ENCODE peak calls at places on chromosomes 11 and 22, in five cellular contexts. K, M, R, O and A are unnamed samples. For H3K9me3, the result is how much of the 10 kb centered on the place peaks cover.

GRCh38 chr11:2365571-2366210 is 11.4 kb upstream of the CD81 start:
- DNase-seq in R (no peak), O (no peak), M (no peak), K (no peak), A (no peak)

GRCh38 chr22:39214006-39214382 is 30.8 kb downstream of the PDGFB start:
- DNase-seq in R (peak), O (no peak), M (no peak), K (no peak), A (no peak)

GRCh38 chr22:35140879-35141745 is 75.2 kb downstream of the ISX start:
- DNase-seq in O (no peak), R (no peak), M (no peak), K (no peak), A (peak)

GRCh38 chr11:120256178-120256577 is 16.2 kb downstream of the POU2F3 start:
- DNase-seq in O (no peak), M (no peak), R (no peak), K (no peak), A (no peak)

GRCh38 chr11:10604340-10604748 is 35.9 kb upstream of the LYVE1 start:
- DNase-seq in R (no peak), O (no peak), M (no peak), K (no peak), A (peak)

GRCh38 chr11:112784323-112785073 is 176.7 kb upstream of the NCAM1 start:
- DNase-seq in K (peak), O (peak), M (no peak), R (peak), A (peak)

GRCh38 chr11:131397666-131398065 is 27.3 kb downstream of the NTM start:
- DNase-seq in K (no peak), O (no peak), M (no peak), R (no peak), A (no peak)

GRCh38 chr22:27601195-27601594 is 200.4 kb downstream of the MN1 start:
- DNase-seq in K (no peak), O (no peak), M (no peak), R (no peak), A (no peak)

GRCh38 chr11:75950141-75950540 is 135.1 kb downstream of the UVRAG start:
- DNase-seq in K (no peak), M (no peak), O (no peak), R (no peak), A (no peak)

GRCh38 chr11:30451167-30451566 is 128.3 kb downstream of the ARL14EP start:
- DNase-seq in R (no peak), O (no peak), M (no peak), K (no peak), A (no peak)

GRCh38 chr11:118202599-118203422 is 22.0 kb downstream of the JAML start:
- DNase-seq in R (no peak), M (peak), K (peak), O (no peak), A (no peak)

GRCh38 chr11:35088226-35088625 is 50.7 kb upstream of the CD44 start:
- DNase-seq in O (no peak), M (no peak), R (no peak), K (peak), A (no peak)

GRCh38 chr11:3382613-3383275 is 3.8 kb upstream of the ZNF195 start:
- DNase-seq in K (no peak), R (no peak), M (no peak), O (no peak), A (no peak)
- H3K4me3 ChIP-seq in K (no peak), R (no peak), M (no peak), O (no peak), A (no peak)

DNA sequence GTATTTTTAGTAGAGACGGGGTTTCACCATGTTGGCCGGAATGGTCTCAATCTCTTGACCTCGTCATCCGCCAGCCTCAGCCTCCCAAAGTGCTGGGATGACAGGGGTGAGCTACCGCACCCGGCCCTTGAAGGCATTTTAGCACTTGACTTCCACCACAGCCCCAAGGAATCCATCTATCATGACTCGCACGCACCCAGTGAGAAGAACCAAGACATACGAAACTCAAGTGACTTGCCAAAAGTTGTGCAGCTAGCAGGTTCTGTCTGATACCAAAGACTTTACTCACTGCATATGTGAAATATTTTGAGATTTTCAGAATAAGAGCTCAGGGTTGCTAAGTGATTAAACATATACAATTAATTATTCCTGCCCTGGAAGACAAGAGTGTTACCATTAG is 21.0 kb downstream of the FLI1 start:
- DNase-seq in K (no peak), M (no peak), R (no peak), O (no peak), A (no peak)
- H3K27ac ChIP-seq in K (no peak), M (peak), R (no peak), O (peak), A (peak)

DNA sequence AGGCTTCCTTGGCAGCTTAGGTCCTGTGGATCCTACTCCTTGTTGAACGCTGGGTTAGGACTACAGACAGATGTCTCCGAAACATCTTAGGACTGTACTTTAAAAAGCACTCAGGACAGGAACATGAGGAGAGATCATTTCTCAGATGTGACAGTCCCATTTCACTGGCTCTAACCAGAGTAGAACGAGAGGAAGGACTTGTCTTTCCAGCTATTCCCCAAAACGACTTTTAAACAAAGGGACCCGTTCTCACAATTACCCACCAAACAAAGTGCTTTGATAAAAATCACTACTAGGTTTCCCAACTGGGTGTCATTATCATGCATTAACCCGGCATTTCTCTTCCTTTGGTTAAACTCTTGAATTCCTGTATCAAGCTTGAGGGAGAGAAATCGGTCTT is 84.7 kb upstream of the BARX2 start:
- DNase-seq in K (no peak), R (no peak), O (no peak), M (no peak), A (no peak)
- H3K9me3 ChIP-seq in K (under half), R (under half), O (under half), M (under half), A (under half)

GRCh38 chr11:132838621-132839020 is 693.7 kb downstream of the OPCML start:
- DNase-seq in K (no peak), R (no peak), M (no peak), O (no peak), A (no peak)
- H3K4me3 ChIP-seq in K (no peak), R (no peak), M (no peak), O (no peak), A (no peak)

GRCh38 chr11:72048718-72049460 is 31.5 kb downstream of the NUMA1 start:
- DNase-seq in R (no peak), K (peak), M (no peak), O (peak), A (no peak)
- H3K27ac ChIP-seq in R (peak), K (peak), M (no peak), O (peak), A (no peak)

GRCh38 chr11:74896311-74896710 is 52.6 kb downstream of the XRRA1 start:
- DNase-seq in K (no peak), O (no peak), R (no peak), M (no peak), A (no peak)
- H3K9me3 ChIP-seq in K (under half), O (under half), R (under half), M (under half), A (under half)

DNA sequence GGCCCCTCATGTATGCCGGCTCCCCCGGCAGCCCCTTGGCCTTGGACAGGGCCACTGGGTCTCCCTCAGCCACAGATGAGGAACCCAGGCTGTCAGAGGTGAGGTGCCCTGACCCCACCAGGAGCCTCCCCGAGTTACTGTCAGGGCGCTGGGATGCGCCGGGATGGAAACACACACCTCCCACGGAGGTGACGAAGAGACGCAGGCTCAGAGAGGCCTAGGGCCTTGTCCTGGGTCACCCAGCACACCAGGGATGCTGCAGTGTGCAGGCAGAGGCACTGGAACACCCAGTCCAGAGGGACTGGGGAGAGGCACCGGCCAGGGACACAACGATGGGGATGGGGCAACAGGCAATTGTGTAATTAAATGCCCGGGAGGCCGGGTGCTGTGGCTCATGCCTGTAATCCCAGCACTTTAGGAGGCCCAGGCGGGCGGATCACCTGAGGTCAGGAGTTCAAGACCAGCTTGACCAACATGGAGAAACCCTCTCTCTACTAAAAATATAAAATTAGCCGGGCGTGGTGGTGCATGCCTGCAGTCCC is 81.1 kb upstream of the PRR5 start:
- DNase-seq in O (no peak), K (no peak), M (no peak), R (no peak), A (no peak)
- H3K4me3 ChIP-seq in O (no peak), K (no peak), M (no peak), R (no peak), A (no peak)

GRCh38 chr11:68472778-68473177 is 12.2 kb downstream of the PPP6R3 start:
- DNase-seq in O (no peak), M (no peak), R (no peak), K (no peak), A (no peak)

GRCh38 chr11:68470304-68470811 is 9.8 kb downstream of the PPP6R3 start:
- DNase-seq in K (no peak), R (no peak), M (no peak), O (no peak), A (no peak)

GRCh38 chr11:68469642-68470041 is 9.1 kb downstream of the PPP6R3 start:
- DNase-seq in M (no peak), O (no peak), K (no peak), R (no peak), A (no peak)

GRCh38 chr11:68469122-68469521 is 8.6 kb downstream of the PPP6R3 start:
- DNase-seq in R (no peak), K (no peak), O (no peak), M (no peak), A (no peak)

GRCh38 chr11:68471360-68472340 is 11.1 kb downstream of the PPP6R3 start:
- DNase-seq in K (no peak), R (no peak), M (no peak), O (no peak), A (no peak)
- H3K27ac ChIP-seq in K (no peak), R (no peak), M (peak), O (no peak), A (no peak)

GRCh38 chr22:48857202-48857805 is 970.4 kb downstream of the BRD1 start:
- DNase-seq in M (no peak), K (no peak), O (no peak), R (no peak), A (peak)
- H3K9me3 ChIP-seq in M (under half), K (under half), O (under half), R (under half), A (under half)